ENCODE peak calls at places on chromosomes 3 and 15, in four cellular contexts. X is HepG2, Q is K562, P is A549. L is an unnamed sample.

GRCh38 chr3:16478516-16478915 is 35.0 kb downstream of the RFTN1 start:
- DNase-seq in X (no peak), Q (no peak), P (no peak), L (no peak)

GRCh38 chr15:33587773-33588172 is 277.0 kb downstream of the RYR3 start:
- DNase-seq in X (no peak), Q (no peak), P (no peak), L (no peak)

GRCh38 chr15:65328506-65329297 is 24.2 kb downstream of the RNU5B-1 start:
- DNase-seq in X (no peak), Q (no peak), P (no peak), L (no peak)

GRCh38 chr3:39707314-39707909 is 102.0 kb upstream of the MYRIP start:
- DNase-seq in X (peak), Q (peak), P (peak), L (no peak)

GRCh38 chr3:194301730-194302129 is 49.4 kb downstream of the CPN2 start:
- DNase-seq in X (no peak), Q (no peak), P (no peak), L (no peak)

GRCh38 chr3:138060792-138061191 is 50.8 kb downstream of the CLDN18 start:
- DNase-seq in X (no peak), Q (no peak), P (no peak), L (no peak)

GRCh38 chr15:28111552-28111951 is 12.4 kb upstream of the OCA2 start:
- DNase-seq in X (no peak), Q (no peak), P (no peak), L (no peak)

GRCh38 chr3:8784676-8785435 is 15.4 kb upstream of the OXTR start:
- DNase-seq in X (no peak), Q (no peak), P (no peak), L (no peak)

GRCh38 chr15:44501768-44502366 is 35.1 kb upstream of the EIF3J start:
- DNase-seq in X (peak), Q (peak), P (peak), L (no peak)

GRCh38 chr3:196287066-196287404 is 491 bp downstream of the PCYT1A start:
- DNase-seq in X (no peak), Q (no peak), P (peak), L (no peak)

GRCh38 chr3:187610926-187611545 is 59.2 kb downstream of the SST start:
- DNase-seq in X (no peak), Q (no peak), P (no peak), L (no peak)

GRCh38 chr15:43204016-43204901 is 16.6 kb downstream of the EPB42 start:
- DNase-seq in X (peak), Q (peak), P (peak), L (peak)

GRCh38 chr3:4906107-4906621 is 73.1 kb upstream of the BHLHE40 start:
- DNase-seq in X (no peak), Q (peak), P (no peak), L (no peak)

GRCh38 chr3:187973977-187974856 is 179.7 kb upstream of the LPP start:
- DNase-seq in X (no peak), Q (no peak), P (no peak), L (no peak)

GRCh38 chr15:57344282-57344681 is 32.0 kb upstream of the CGNL1 start:
- DNase-seq in X (no peak), Q (no peak), P (no peak), L (no peak)

GRCh38 chr3:136291302-136291701 is 41.2 kb downstream of the PCCB start:
- DNase-seq in X (no peak), Q (no peak), P (no peak), L (no peak)

GRCh38 chr3:186432189-186432588 is 70.2 kb upstream of the DGKG start:
- DNase-seq in X (no peak), Q (no peak), P (no peak), L (no peak)

GRCh38 chr3:129016366-129016724 is 15.2 kb downstream of the EFCC1 start:
- DNase-seq in X (peak), Q (no peak), P (no peak), L (no peak)

GRCh38 chr3:25856902-25857518 is 67.1 kb downstream of the OXSM start:
- DNase-seq in X (peak), Q (peak), P (peak), L (no peak)

GRCh38 chr15:32718822-32719716 is 1.3 kb downstream of the GREM1 start:
- DNase-seq in X (no peak), Q (no peak), P (peak), L (peak)

GRCh38 chr3:159548675-159549335 is 439.8 kb upstream of the IL12A start:
- DNase-seq in X (no peak), Q (no peak), P (no peak), L (no peak)

GRCh38 chr15:76175442-76175841 is 115.7 kb downstream of the TMEM266 start:
- DNase-seq in X (no peak), Q (no peak), P (no peak), L (no peak)

GRCh38 chr3:145798005-145798404 is 363.0 kb downstream of the PLOD2 start:
- DNase-seq in X (no peak), Q (no peak), P (no peak), L (no peak)

GRCh38 chr3:108959017-108959416 is 5.3 kb upstream of the GUCA1C start:
- DNase-seq in X (no peak), Q (no peak), P (no peak), L (no peak)

GRCh38 chr15:47756872-47757271 is 39.6 kb downstream of the SEMA6D start:
- DNase-seq in X (no peak), Q (no peak), P (no peak), L (no peak)

GRCh38 chr3:83934208-83935150 is 1024.3 kb upstream of the CADM2 start:
- DNase-seq in X (peak), Q (no peak), P (no peak), L (no peak)

GRCh38 chr3:23662079-23662617 is 143.6 kb upstream of the UBE2E1 start:
- DNase-seq in X (no peak), Q (no peak), P (no peak), L (no peak)

GRCh38 chr3:125123455-125123854 is 67.7 kb upstream of the HEG1 start:
- DNase-seq in X (no peak), Q (no peak), P (no peak), L (no peak)
- TF ChIP-seq HMGXB4 in X (no peak), Q (no peak), P (no peak), L (no peak)

GRCh38 chr3:21310176-21310575 is 440.8 kb downstream of the ZNF385D start:
- DNase-seq in X (no peak), Q (no peak), P (no peak), L (no peak)
- TF ChIP-seq HMGXB4 in X (no peak), Q (no peak), P (no peak), L (no peak)

DNA sequence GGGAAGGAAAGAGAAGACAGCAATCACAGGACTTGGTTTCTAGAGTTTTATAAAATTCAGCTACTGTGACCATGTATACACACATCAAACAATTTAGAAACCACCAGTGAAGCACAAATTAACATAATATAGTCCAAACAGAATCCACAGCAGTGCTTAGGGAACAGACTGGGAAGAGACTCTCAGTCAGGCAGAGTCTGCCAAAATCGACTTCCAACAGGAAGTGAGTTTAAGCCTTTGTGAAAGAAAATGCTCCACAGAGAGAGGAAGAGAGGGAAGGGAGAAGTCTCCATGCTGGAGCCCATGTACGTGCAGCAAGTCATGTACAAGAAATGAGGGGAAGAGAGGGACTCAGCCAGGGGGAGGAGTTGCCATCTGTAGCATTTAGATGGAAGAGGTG is 172.6 kb downstream of the IL5RA start:
- DNase-seq in X (no peak), Q (no peak), P (no peak), L (no peak)
- TF ChIP-seq HMGXB4 in X (no peak), Q (no peak), P (no peak), L (no peak)

GRCh38 chr3:53490131-53490474 is 4.3 kb upstream of the CACNA1D start:
- DNase-seq in X (no peak), Q (no peak), P (no peak), L (no peak)
- TF ChIP-seq HMGXB4 in X (no peak), Q (no peak), P (no peak), L (no peak)

GRCh38 chr15:25784876-25785642 is 78.1 kb downstream of the ATP10A start:
- DNase-seq in X (no peak), Q (no peak), P (no peak), L (no peak)
- TF ChIP-seq HMGXB4 in X (no peak), Q (no peak), P (no peak), L (no peak)

DNA sequence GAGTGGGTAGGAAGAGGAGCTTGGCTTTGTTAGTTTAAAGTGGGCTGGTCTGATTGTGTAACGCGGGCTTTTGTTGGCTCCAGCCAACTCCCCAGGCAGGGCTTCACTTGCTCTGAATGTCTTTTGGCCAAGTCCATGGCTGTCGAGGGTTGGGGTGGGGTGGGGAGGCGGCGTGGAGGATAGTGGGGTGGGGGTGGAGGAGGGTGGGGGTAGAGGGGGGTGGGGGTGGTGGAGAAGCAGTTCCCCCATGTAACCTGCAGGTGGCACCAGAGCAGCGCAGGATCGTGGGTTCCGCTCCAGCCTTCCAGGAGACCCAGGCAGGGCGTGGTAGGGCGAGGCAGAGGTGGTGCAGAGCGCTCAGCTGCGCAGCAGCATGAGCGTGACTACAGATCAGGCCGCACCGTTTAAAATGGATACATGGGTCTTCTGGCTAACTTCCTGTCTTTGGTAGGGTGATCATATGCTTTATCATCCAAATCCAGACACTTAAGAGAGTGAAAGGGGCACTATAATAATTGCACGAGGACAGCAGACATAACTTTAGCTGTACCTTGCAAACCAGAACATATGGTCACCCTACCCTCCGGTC is 28.3 kb downstream of the GOLGA6A start:
- DNase-seq in X (peak), Q (peak), P (peak), L (peak)
- TF ChIP-seq HMGXB4 in X (no peak), Q (no peak), P (no peak), L (no peak)